ENCODE peak calls at places on chromosomes 16 and 17, in four cellular contexts. One of them, this sample, is unnamed.

GRCh38 chr17:82297280-82297803 is 20.1 kb downstream of the CD7 start:
- DNase-seq in HCT116: no peak
- DNase-seq in K562: peak
- DNase-seq in HepG2: no peak
- DNase-seq in this sample: no peak

GRCh38 chr17:68591583-68591982 is 9.6 kb downstream of the FAM20A start:
- DNase-seq in HCT116: no peak
- DNase-seq in K562: peak
- DNase-seq in HepG2: no peak
- DNase-seq in this sample: no peak

GRCh38 chr16:75105306-75106061 is 11.1 kb downstream of the LDHD start:
- DNase-seq in HCT116: no peak
- DNase-seq in K562: no peak
- DNase-seq in HepG2: no peak
- DNase-seq in this sample: no peak

GRCh38 chr16:81112453-81112852 is 16.3 kb upstream of the GCSH start:
- DNase-seq in HCT116: no peak
- DNase-seq in K562: no peak
- DNase-seq in HepG2: no peak
- DNase-seq in this sample: no peak

GRCh38 chr16:2791174-2791573 is 3.8 kb upstream of the PRSS33 start:
- DNase-seq in HCT116: no peak
- DNase-seq in K562: no peak
- DNase-seq in HepG2: no peak
- DNase-seq in this sample: no peak

GRCh38 chr17:35486920-35487727 is 38.6 kb upstream of the SLFN13 start:
- DNase-seq in HCT116: no peak
- DNase-seq in K562: peak
- DNase-seq in HepG2: no peak
- DNase-seq in this sample: no peak

GRCh38 chr16:10969615-10970014 is 25.3 kb downstream of the CLEC16A start:
- DNase-seq in HCT116: no peak
- DNase-seq in K562: no peak
- DNase-seq in HepG2: no peak
- DNase-seq in this sample: no peak

GRCh38 chr17:37830151-37830993 is 85.5 kb upstream of the HNF1B start:
- DNase-seq in HCT116: no peak
- DNase-seq in K562: no peak
- DNase-seq in HepG2: peak
- DNase-seq in this sample: no peak

GRCh38 chr16:81429045-81429521 is 15.5 kb upstream of the CMIP start:
- DNase-seq in HCT116: peak
- DNase-seq in K562: peak
- DNase-seq in HepG2: peak
- DNase-seq in this sample: no peak

GRCh38 chr17:73141411-73141810 is 23.4 kb upstream of the SSTR2 start:
- DNase-seq in HCT116: no peak
- DNase-seq in K562: no peak
- DNase-seq in HepG2: no peak
- DNase-seq in this sample: no peak

GRCh38 chr17:54992797-54993639 is 24.5 kb downstream of the STXBP4 start:
- DNase-seq in HCT116: peak
- DNase-seq in K562: peak
- DNase-seq in HepG2: peak
- DNase-seq in this sample: no peak

GRCh38 chr16:53159781-53160436 is 105.1 kb downstream of the CHD9 start:
- DNase-seq in HCT116: peak
- DNase-seq in K562: peak
- DNase-seq in HepG2: peak
- DNase-seq in this sample: no peak

GRCh38 chr16:23595246-23595950 is 718 bp downstream of the NDUFAB1 start:
- DNase-seq in HCT116: no peak
- DNase-seq in K562: no peak
- DNase-seq in HepG2: peak
- DNase-seq in this sample: no peak

GRCh38 chr16:68528686-68529379 is 10.3 kb upstream of the ZFP90 start:
- DNase-seq in HCT116: peak
- DNase-seq in K562: peak
- DNase-seq in HepG2: peak
- DNase-seq in this sample: peak

GRCh38 chr16:56984639-56985038 is 4.7 kb upstream of the NLRC5 start:
- DNase-seq in HCT116: peak
- DNase-seq in K562: no peak
- DNase-seq in HepG2: no peak
- DNase-seq in this sample: no peak

GRCh38 chr16:56983211-56983751 is 6.1 kb upstream of the NLRC5 start:
- DNase-seq in HCT116: no peak
- DNase-seq in K562: no peak
- DNase-seq in HepG2: no peak
- DNase-seq in this sample: no peak

GRCh38 chr16:56986361-56986760 is 3.0 kb upstream of the NLRC5 start:
- DNase-seq in HCT116: no peak
- DNase-seq in K562: no peak
- DNase-seq in HepG2: no peak
- DNase-seq in this sample: no peak

GRCh38 chr16:56985962-56986360 is 3.4 kb upstream of the NLRC5 start:
- DNase-seq in HCT116: no peak
- DNase-seq in K562: no peak
- DNase-seq in HepG2: no peak
- DNase-seq in this sample: no peak

DNA sequence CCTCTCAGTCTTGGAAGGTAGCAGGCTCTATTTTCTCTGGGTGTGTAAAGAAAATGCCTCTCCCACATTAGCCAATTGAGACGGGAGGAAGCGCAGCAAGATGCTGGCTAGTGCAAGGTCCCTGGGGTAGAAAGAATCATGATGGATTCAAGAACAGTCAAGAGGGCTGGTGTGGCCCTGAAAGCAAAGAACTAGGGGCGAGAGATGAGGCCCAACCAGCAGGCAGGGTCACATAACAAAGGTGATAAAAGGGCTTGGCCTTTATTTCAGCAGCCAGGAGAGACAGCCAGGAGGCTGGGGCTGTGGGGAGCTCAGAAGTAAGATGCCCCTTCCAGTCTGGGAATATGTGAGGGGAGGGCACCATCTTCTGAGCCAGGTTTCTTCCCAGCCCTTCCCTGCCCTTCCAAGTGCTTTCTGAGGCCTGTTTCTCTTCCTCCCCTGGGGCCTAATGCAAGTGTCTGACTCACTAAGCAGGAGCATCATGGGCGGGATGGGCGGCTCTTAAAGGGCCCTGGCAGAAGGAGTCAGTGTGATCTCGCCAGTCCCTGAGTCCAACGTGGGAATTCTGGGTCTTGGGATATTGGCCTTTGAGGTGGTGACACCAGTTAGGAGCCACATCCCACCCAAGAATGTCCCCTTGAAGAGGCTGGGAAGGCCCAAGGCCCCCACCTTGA is 3.9 kb upstream of the NLRC5 start:
- DNase-seq in HCT116: peak
- DNase-seq in K562: no peak
- DNase-seq in HepG2: no peak
- DNase-seq in this sample: no peak
- TF ChIP-seq FOSL1 in HCT116: peak
- TF ChIP-seq FOSL1 in K562: peak
- TF ChIP-seq FOSL1 in HepG2: no peak
- TF ChIP-seq FOSL1 in this sample: no peak

GRCh38 chr16:50505115-50505514 is 43.1 kb upstream of the NKD1 start:
- DNase-seq in HCT116: no peak
- DNase-seq in K562: no peak
- DNase-seq in HepG2: no peak
- DNase-seq in this sample: no peak

GRCh38 chr16:50502616-50503000 is 45.6 kb upstream of the NKD1 start:
- DNase-seq in HCT116: no peak
- DNase-seq in K562: no peak
- DNase-seq in HepG2: peak
- DNase-seq in this sample: no peak

GRCh38 chr16:50506543-50506937 is 41.7 kb upstream of the NKD1 start:
- DNase-seq in HCT116: no peak
- DNase-seq in K562: no peak
- DNase-seq in HepG2: no peak
- DNase-seq in this sample: no peak

GRCh38 chr16:50507397-50507796 is 40.8 kb upstream of the NKD1 start:
- DNase-seq in HCT116: no peak
- DNase-seq in K562: no peak
- DNase-seq in HepG2: no peak
- DNase-seq in this sample: no peak

DNA sequence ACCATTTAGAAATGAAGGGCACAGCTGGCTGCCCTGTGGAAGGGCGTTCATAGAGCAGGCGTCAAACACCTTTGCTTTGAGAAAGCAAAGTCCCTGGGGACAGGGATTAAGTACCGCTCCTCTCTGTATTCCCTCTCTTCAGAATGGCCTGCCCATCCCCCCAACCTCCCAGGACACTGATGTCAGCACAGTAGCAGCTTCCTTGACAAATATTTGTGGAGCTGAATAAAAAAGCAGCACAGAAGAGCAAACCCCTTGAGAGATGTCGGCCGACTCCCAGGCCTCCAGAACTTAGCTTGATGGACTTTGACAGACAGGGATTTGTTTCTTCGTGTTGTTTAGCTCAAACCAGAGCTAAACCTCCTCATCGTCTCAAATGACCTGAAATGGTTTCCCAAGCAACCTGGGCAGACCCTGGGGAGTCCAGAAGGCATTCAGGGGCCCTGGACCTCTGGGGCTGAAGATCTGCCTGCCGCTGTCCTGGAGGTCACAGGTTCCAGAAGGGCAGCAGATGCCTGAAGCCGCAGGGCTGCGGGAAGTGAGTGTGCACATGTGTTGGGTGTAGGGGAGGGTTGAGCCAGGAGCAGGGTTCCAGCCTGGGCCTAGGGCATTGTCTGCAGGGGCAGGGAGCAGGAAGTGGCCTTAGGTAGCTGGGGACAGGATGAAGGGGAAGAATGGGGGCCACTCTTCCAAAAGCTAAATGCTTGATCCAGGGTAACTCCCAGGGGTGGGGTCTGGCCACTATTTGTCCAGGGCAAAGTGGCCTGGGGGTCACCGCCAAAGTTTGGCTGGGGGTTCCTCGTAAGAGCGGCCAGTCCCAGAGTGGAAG is 42.3 kb upstream of the NKD1 start:
- DNase-seq in HCT116: no peak
- DNase-seq in K562: no peak
- DNase-seq in HepG2: peak
- DNase-seq in this sample: no peak
- TF ChIP-seq FOSL1 in HCT116: no peak
- TF ChIP-seq FOSL1 in K562: no peak
- TF ChIP-seq FOSL1 in HepG2: no peak
- TF ChIP-seq FOSL1 in this sample: no peak

DNA sequence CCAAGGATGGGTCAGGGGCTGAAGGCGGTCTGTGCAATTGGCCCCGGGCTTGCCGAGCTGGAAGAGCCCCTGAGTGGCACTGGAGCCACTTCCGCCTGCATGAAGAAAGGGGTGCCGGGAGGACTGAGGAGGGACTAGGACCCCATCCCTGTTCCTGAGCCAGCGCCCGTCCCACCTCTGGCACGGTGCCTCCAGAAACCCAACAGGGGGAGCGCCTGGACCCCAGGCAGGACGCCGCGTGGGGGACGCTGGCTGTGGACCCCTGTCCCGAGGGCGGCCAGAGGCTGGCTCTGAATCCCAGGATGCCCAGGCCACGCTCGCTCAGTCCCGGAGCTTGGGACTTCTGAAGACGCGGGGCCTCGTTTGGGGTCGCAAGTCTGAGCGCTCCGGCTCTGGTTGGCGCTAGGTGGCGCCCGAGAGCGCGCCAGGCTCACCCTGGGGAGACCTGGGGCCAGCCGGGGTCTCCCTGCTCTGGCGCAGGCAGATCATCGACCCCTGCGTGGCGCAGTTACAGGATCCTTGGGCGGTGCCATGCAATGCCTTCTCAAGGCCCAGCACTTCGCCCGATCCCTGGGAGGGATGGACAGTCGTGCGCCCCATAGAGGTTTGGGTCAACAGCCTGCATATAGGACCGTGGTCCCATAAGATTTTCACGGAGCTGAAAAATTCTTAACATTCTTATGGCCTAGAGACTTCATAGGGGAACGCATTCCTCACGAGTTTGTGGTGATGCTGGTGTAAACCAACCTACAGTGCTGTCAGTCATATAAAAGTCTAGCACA is 58.5 kb upstream of the CREBBP start:
- DNase-seq in HCT116: no peak
- DNase-seq in K562: peak
- DNase-seq in HepG2: peak
- DNase-seq in this sample: peak
- TF ChIP-seq FOSL1 in HCT116: no peak
- TF ChIP-seq FOSL1 in K562: no peak
- TF ChIP-seq FOSL1 in HepG2: no peak
- TF ChIP-seq FOSL1 in this sample: no peak

GRCh38 chr16:79644977-79645667 is 44.6 kb upstream of the MAF start:
- DNase-seq in HCT116: no peak
- DNase-seq in K562: no peak
- DNase-seq in HepG2: no peak
- DNase-seq in this sample: no peak
- TF ChIP-seq FOSL1 in HCT116: no peak
- TF ChIP-seq FOSL1 in K562: no peak
- TF ChIP-seq FOSL1 in HepG2: no peak
- TF ChIP-seq FOSL1 in this sample: no peak

This sample was measured in H1.